ENCODE peak calls at places on chromosomes 3 and 15, in six cellular contexts. P is thoracic aorta; T is stomach; Y is left lung; A is stimulated activated naive CD4-positive, alpha-beta T cell treated with Interleukin-2 at 50 U/mL for 16 hours; L is dorsolateral prefrontal cortex. K is an unnamed sample.
A peak's percentile ranks its signal among the peaks of the same experiment; 100 is the strongest.

GRCh38 chr3:99765042-99765942 is 52.4 kb upstream of the CMSS1 start:
- DNase-seq in P (no peak), T (no peak), Y (no peak), A (no peak), L (no peak), K (no peak)

GRCh38 chr15:74245342-74245931 is 9.3 kb downstream of the CCDC33 start:
- DNase-seq in P (no peak), T (no peak), Y (no peak), A (no peak), L (peak; percentile 50), K (peak; percentile 19)

GRCh38 chr3:136343446-136343845 is 93.3 kb downstream of the PCCB start:
- DNase-seq in P (no peak), T (no peak), Y (no peak), A (no peak), L (no peak), K (no peak)

GRCh38 chr3:186852994-186853393 is 10.5 kb downstream of the ADIPOQ start:
- DNase-seq in P (no peak), T (no peak), Y (no peak), A (no peak), L (no peak), K (no peak)

GRCh38 chr3:138066383-138066782 is 49.0 kb downstream of the DZIP1L start:
- DNase-seq in P (no peak), T (no peak), Y (no peak), A (no peak), L (no peak), K (no peak)

GRCh38 chr15:82535566-82536408 is 4.5 kb downstream of the RPS17 start:
- DNase-seq in P (no peak), T (no peak), Y (no peak), A (no peak), L (no peak), K (no peak)

GRCh38 chr3:38603731-38604131 is 45.8 kb downstream of the SCN5A start:
- DNase-seq in P (no peak), T (no peak), Y (no peak), A (no peak), L (no peak), K (no peak)

GRCh38 chr15:73786518-73786917 is 33.4 kb upstream of the INSYN1 start:
- DNase-seq in P (no peak), T (no peak), Y (no peak), A (no peak), L (peak; percentile 44), K (no peak)

GRCh38 chr15:57861039-57861638 is 154.6 kb downstream of the POLR2M start:
- DNase-seq in P (no peak), T (no peak), Y (no peak), A (peak; percentile 1), L (no peak), K (no peak)

GRCh38 chr3:14118400-14119165 is 6.1 kb downstream of the CHCHD4 start:
- DNase-seq in P (no peak), T (no peak), Y (no peak), A (no peak), L (no peak), K (no peak)

GRCh38 chr3:106337116-106337515 is 468.3 kb upstream of the CBLB start:
- DNase-seq in P (no peak), T (no peak), Y (no peak), A (no peak), L (no peak), K (no peak)

GRCh38 chr15:85440451-85440850 is 60.0 kb downstream of the AKAP13 start:
- DNase-seq in P (no peak), T (no peak), Y (no peak), A (no peak), L (no peak), K (no peak)

GRCh38 chr3:194970066-194970465 is 284.4 kb downstream of the FAM43A start:
- DNase-seq in P (no peak), T (no peak), Y (no peak), A (no peak), L (no peak), K (no peak)

GRCh38 chr3:9986230-9986725 is 363 bp downstream of the EMC3 start:
- DNase-seq in P (no peak), T (no peak), Y (no peak), A (no peak), L (no peak), K (no peak)

GRCh38 chr3:181725830-181726229 is 14.1 kb downstream of the SOX2 start:
- DNase-seq in P (no peak), T (no peak), Y (no peak), A (no peak), L (peak; percentile 78), K (no peak)

GRCh38 chr3:172280406-172281051 is 167.7 kb downstream of the GHSR start:
- DNase-seq in P (no peak), T (no peak), Y (no peak), A (no peak), L (no peak), K (no peak)

GRCh38 chr3:47536967-47537366 is 23.5 kb upstream of the ELP6 start:
- DNase-seq in P (no peak), T (no peak), Y (no peak), A (no peak), L (no peak), K (no peak)

GRCh38 chr3:37492468-37492867 is 318.1 kb upstream of the LRRFIP2 start:
- DNase-seq in P (no peak), T (no peak), Y (no peak), A (no peak), L (no peak), K (no peak)

GRCh38 chr3:51539291-51539891 is 872 bp downstream of the RAD54L2 start:
- DNase-seq in P (peak; percentile 33), T (no peak), Y (no peak), A (peak; percentile 52), L (peak; percentile 26), K (peak; percentile 29)

GRCh38 chr15:62165029-62165792 is at the start of gene C2CD4B:
- DNase-seq in P (no peak), T (peak; percentile 93), Y (peak; percentile 86), A (peak; percentile 19), L (no peak), K (no peak)

GRCh38 chr3:180802837-180803236 is 109.6 kb upstream of the FXR1 start:
- DNase-seq in P (no peak), T (no peak), Y (no peak), A (no peak), L (no peak), K (no peak)

GRCh38 chr3:194672876-194673275 is 885 bp upstream of the LSG1 start:
- DNase-seq in P (no peak), T (no peak), Y (no peak), A (no peak), L (no peak), K (no peak)